ENCODE peak calls at places on chromosomes 13 and 19, in ten cellular contexts. T, O, I, H, P, R, C, X, V and Z are unnamed samples.

GRCh38 chr19:18701250-18701608 is 17.7 kb downstream of the CRTC1 start:
- DNase-seq in H (no peak), X (no peak), P (no peak), T (no peak), O (no peak), V (no peak), C (no peak), R (no peak), I (no peak), Z (no peak)

GRCh38 chr13:80973721-80974120 is 632.8 kb upstream of the SPRY2 start:
- DNase-seq in H (no peak), P (no peak), C (no peak), O (no peak), X (no peak), V (no peak), I (no peak), R (no peak), T (no peak), Z (no peak)

GRCh38 chr13:45511310-45512147 is 46.8 kb downstream of the COG3 start:
- DNase-seq in I (peak; percentile 53), H (peak; percentile 37), T (no peak), P (peak; percentile 42), O (peak; percentile 19), C (peak; percentile 45), X (peak; percentile 73), R (peak; percentile 8), V (no peak), Z (no peak)

GRCh38 chr13:113421673-113422270 is 31.5 kb downstream of the ADPRHL1 start:
- DNase-seq in V (no peak), P (no peak), T (no peak), C (no peak), H (no peak), R (no peak), X (no peak), I (no peak), O (no peak), Z (no peak)

GRCh38 chr13:103282571-103283450 is 216.6 kb upstream of the SLC10A2 start:
- DNase-seq in V (no peak), C (no peak), O (no peak), X (no peak), P (no peak), I (no peak), T (no peak), H (no peak), R (no peak), Z (no peak)

GRCh38 chr13:51822106-51822840 is 18.3 kb upstream of the DHRS12 start:
- DNase-seq in T (no peak), H (no peak), R (no peak), O (no peak), X (no peak), P (no peak), I (no peak), C (no peak), V (no peak), Z (no peak)

GRCh38 chr19:38769635-38770211 is 3.6 kb downstream of the LGALS7 start:
- DNase-seq in V (peak; percentile 92), P (peak; percentile 87), T (peak; percentile 72), R (peak; percentile 88), I (no peak), C (peak; percentile 18), O (no peak), X (peak; percentile 81), H (no peak), Z (peak; percentile 94)

GRCh38 chr19:50320051-50320450 is 9.1 kb downstream of the KCNC3 start:
- DNase-seq in O (no peak), V (no peak), P (no peak), H (no peak), I (no peak), T (no peak), R (no peak), C (no peak), X (no peak), Z (no peak)

GRCh38 chr13:75660694-75661093 is 24.6 kb downstream of the LMO7 start:
- DNase-seq in V (no peak), I (no peak), T (no peak), O (no peak), C (no peak), X (no peak), H (no peak), R (no peak), P (no peak), Z (no peak)

GRCh38 chr13:111115841-111116500 is 861 bp downstream of the ARHGEF7 start:
- DNase-seq in X (peak; percentile 36), I (peak; percentile 10), T (no peak), R (no peak), O (no peak), P (no peak), C (no peak), V (peak; percentile 69), H (no peak), Z (peak; percentile 79)

GRCh38 chr19:16851031-16851712 is 22.0 kb downstream of the SIN3B start:
- DNase-seq in V (no peak), O (no peak), H (no peak), C (no peak), T (no peak), P (no peak), R (no peak), I (no peak), X (no peak), Z (peak; percentile 41)

GRCh38 chr13:63463782-63464610 is 2048.3 kb upstream of the PCDH20 start:
- DNase-seq in X (no peak), C (no peak), H (no peak), I (no peak), O (no peak), P (no peak), T (no peak), V (no peak), R (no peak), Z (no peak)

GRCh38 chr19:47020132-47020805 is 632 bp downstream of the NPAS1 start:
- DNase-seq in O (no peak), C (no peak), T (no peak), H (no peak), R (no peak), X (peak; percentile 58), V (no peak), P (no peak), I (no peak), Z (no peak)

GRCh38 chr13:50485979-50486935 is 357.2 kb downstream of the DLEU7 start:
- DNase-seq in R (no peak), X (no peak), V (no peak), I (no peak), P (no peak), H (no peak), T (no peak), O (no peak), C (no peak), Z (peak; percentile 30)

GRCh38 chr13:109816979-109817275 is 30.5 kb upstream of the IRS2 start:
- DNase-seq in R (no peak), X (no peak), P (no peak), O (no peak), V (no peak), C (no peak), H (no peak), T (no peak), I (no peak), Z (no peak)

GRCh38 chr19:1170938-1171754 is 2.9 kb downstream of the SBNO2 start:
- DNase-seq in T (no peak), P (no peak), C (no peak), V (no peak), O (peak; percentile 69), I (no peak), H (no peak), X (no peak), R (no peak), Z (peak; percentile 75)

GRCh38 chr19:44131955-44132354 is 9.4 kb upstream of the ZNF234 start:
- DNase-seq in O (no peak), P (no peak), R (no peak), X (no peak), T (no peak), I (no peak), H (no peak), C (no peak), V (no peak), Z (no peak)

GRCh38 chr13:108961542-108962125 is 332.2 kb downstream of the MYO16 start:
- DNase-seq in O (no peak), P (peak; percentile 7), H (peak; percentile 75), I (peak; percentile 51), R (peak; percentile 2), X (peak; percentile 59), C (peak; percentile 30), V (no peak), T (no peak), Z (no peak)

GRCh38 chr19:55368106-55368505 is 2.2 kb downstream of the IL11 start:
- DNase-seq in P (no peak), O (no peak), R (no peak), V (no peak), I (no peak), H (no peak), T (no peak), X (no peak), C (no peak), Z (no peak)

GRCh38 chr13:113238542-113238941 is 29.1 kb downstream of the CUL4A start:
- DNase-seq in I (no peak), R (no peak), V (no peak), O (no peak), H (no peak), T (no peak), X (no peak), P (no peak), C (no peak), Z (no peak)